ENCODE peak calls at places on chromosome 21, in nine cellular contexts. O is AG10803, I is breast epithelium, R is heart right ventricle, L is heart left ventricle, S is PC-9, Q is fibroblast of pulmonary artery, T is endothelial cell of umbilical vein, Z is AG04450. D is an unnamed sample.
A peak's percentile ranks its signal among the peaks of the same experiment; 100 is the strongest.

GRCh38 chr21:43191521-43191920 is 22.7 kb downstream of the CRYAA start:
- DNase-seq in L (peak; percentile 12), T (no peak), O (no peak), Q (no peak), Z (no peak), I (peak; percentile 15), S (no peak), R (no peak), D (no peak)

GRCh38 chr21:28371713-28372112 is 621.0 kb downstream of the LTN1 start:
- DNase-seq in Q (no peak), O (no peak), T (no peak), S (no peak), Z (no peak), R (no peak), I (no peak), L (no peak), D (no peak)

GRCh38 chr21:28091500-28091899 is 901.2 kb downstream of the LTN1 start:
- DNase-seq in I (no peak), T (no peak), L (no peak), Q (no peak), R (no peak), Z (no peak), O (no peak), S (no peak), D (no peak)

GRCh38 chr21:16194851-16195251 is 465.1 kb downstream of the USP25 start:
- DNase-seq in T (peak; percentile 76), O (peak; percentile 17), Q (peak; percentile 55), S (no peak), L (peak; percentile 18), R (no peak), Z (no peak), I (no peak), D (peak; percentile 25)

GRCh38 chr21:14989359-14989758 is 75.4 kb downstream of the NRIP1 start:
- DNase-seq in R (peak; percentile 48), Z (peak; percentile 41), O (peak; percentile 73), S (no peak), I (no peak), T (peak; percentile 20), L (peak; percentile 40), Q (peak; percentile 61), D (no peak)

GRCh38 chr21:31336739-31337040 is 7.4 kb downstream of the TIAM1 start:
- DNase-seq in O (no peak), L (no peak), I (no peak), R (no peak), Z (no peak), S (no peak), Q (no peak), T (no peak), D (no peak)

GRCh38 chr21:42614391-42614790 is 39.0 kb upstream of the PDE9A start:
- DNase-seq in I (peak; percentile 37), L (no peak), R (no peak), O (no peak), T (no peak), Z (no peak), Q (no peak), S (no peak), D (no peak)

GRCh38 chr21:16775056-16775455 is 737.8 kb upstream of the CXADR start:
- DNase-seq in S (no peak), Q (no peak), L (no peak), Z (no peak), O (no peak), I (no peak), T (no peak), R (no peak), D (no peak)

GRCh38 chr21:31337086-31337485 is 7.0 kb downstream of the TIAM1 start:
- DNase-seq in Z (no peak), L (no peak), I (no peak), S (no peak), T (no peak), R (no peak), Q (no peak), O (no peak), D (no peak)

GRCh38 chr21:17612023-17612564 is 607 bp downstream of the BTG3 start:
- DNase-seq in S (peak; percentile 43), I (peak; percentile 27), O (peak; percentile 34), T (no peak), L (peak; percentile 35), Z (no peak), Q (peak; percentile 60), R (peak; percentile 33), D (peak; percentile 22)

GRCh38 chr21:45192332-45192731 is 95.4 kb downstream of the POFUT2 start:
- DNase-seq in O (no peak), Z (no peak), Q (no peak), L (no peak), T (no peak), S (no peak), R (no peak), I (no peak), D (no peak)
- TF ChIP-seq CTCF in O (no peak), Z (no peak), Q (no peak), L (no peak), T (no peak), S (no peak), R (no peak), I (no peak), D (no peak)

GRCh38 chr21:33196956-33197374 is 32.8 kb upstream of the IFNAR2 start:
- DNase-seq in T (peak; percentile 58), Z (no peak), S (peak; percentile 37), I (peak; percentile 30), O (peak; percentile 45), R (peak; percentile 73), L (peak; percentile 73), Q (peak; percentile 77), D (no peak)
- TF ChIP-seq CTCF in T (peak; percentile 67), Z (peak; percentile 76), S (peak; percentile 73), I (peak; percentile 86), O (peak; percentile 78), R (peak; percentile 54), L (peak; percentile 71), Q (peak; percentile 61), D (peak; percentile 76)

GRCh38 chr21:34969431-34970036 is 79.6 kb downstream of the RUNX1 start:
- DNase-seq in S (no peak), I (no peak), R (no peak), O (no peak), Q (peak; percentile 38), T (no peak), L (no peak), Z (no peak), D (no peak)
- TF ChIP-seq CTCF in S (no peak), I (no peak), R (no peak), O (no peak), Q (no peak), T (no peak), L (no peak), Z (no peak), D (no peak)

GRCh38 chr21:23160914-23161313 is 2162.7 kb downstream of the NCAM2 start:
- DNase-seq in T (peak; percentile 43), S (no peak), O (no peak), R (no peak), Q (no peak), I (no peak), Z (no peak), L (no peak), D (no peak)
- TF ChIP-seq CTCF in T (peak; percentile 9), S (peak; percentile 20), O (no peak), R (no peak), Q (no peak), I (no peak), Z (no peak), L (no peak), D (peak; percentile 42)

DNA sequence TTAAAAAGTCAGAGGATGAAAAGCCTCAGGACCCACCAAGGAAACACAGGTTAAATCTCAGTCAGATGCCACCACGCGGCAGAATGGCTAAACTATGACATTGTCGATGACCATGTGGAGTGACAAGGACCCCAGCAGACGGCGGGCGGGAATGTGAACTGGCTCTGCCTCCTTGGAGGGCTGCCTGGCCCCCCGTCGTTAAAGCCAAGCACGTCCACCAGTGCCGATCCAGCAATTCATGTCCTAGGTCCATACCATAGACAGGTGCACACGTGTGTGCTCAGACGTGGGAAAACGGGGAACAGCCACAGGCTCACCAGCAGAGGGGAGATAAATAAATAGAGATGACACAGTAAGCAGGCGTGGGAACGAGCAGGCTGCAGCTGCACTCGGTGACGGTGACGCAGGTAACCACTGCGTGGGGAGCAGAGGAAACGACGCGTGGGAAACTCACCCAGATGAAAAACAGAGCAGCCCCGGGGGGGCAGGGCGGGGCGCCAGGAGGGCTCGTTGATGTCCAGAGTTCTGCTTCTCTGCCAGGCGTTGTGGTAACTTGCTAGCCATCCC is 28.3 kb upstream of the PCBP3 start:
- DNase-seq in T (no peak), I (no peak), Z (no peak), S (no peak), Q (peak; percentile 41), L (no peak), O (no peak), R (no peak), D (no peak)
- TF ChIP-seq CTCF in T (no peak), I (no peak), Z (no peak), S (no peak), Q (no peak), L (no peak), O (no peak), R (no peak), D (no peak)

D was measured in epithelial cell of proximal tubule.